ENCODE peak calls at places on chromosomes 5 and 9, in seven cellular contexts. K is right lobe of liver, E is left ventricle myocardium inferior, V is stomach, T is adrenal gland, G is neuronal stem cell, X is fibroblast of lung. Q is an unnamed sample. For H3K9me3 and H3K4me1, the result is how much of the 10 kb centered on the place peaks cover.

GRCh38 chr5:118580959-118581358 is 407.4 kb downstream of the DTWD2 start:
- DNase-seq in K (no peak), E (no peak), V (no peak), T (no peak), G (no peak), X (no peak), Q (no peak)

GRCh38 chr5:157459715-157460599 is at the start of gene NIPAL4:
- DNase-seq in K (no peak), E (no peak), V (no peak), T (no peak), G (no peak), X (no peak), Q (no peak)

GRCh38 chr5:170541146-170541769 is 37.4 kb downstream of the KCNIP1 start:
- DNase-seq in K (no peak), E (no peak), V (peak), T (no peak), G (no peak), X (no peak), Q (no peak)

GRCh38 chr5:14202462-14202861 is 59.3 kb downstream of the TRIO start:
- DNase-seq in K (no peak), E (no peak), V (no peak), T (no peak), G (no peak), X (peak), Q (no peak)

GRCh38 chr5:173472164-173472563 is 143.9 kb upstream of the STC2 start:
- DNase-seq in K (no peak), E (peak), V (peak), T (peak), G (no peak), X (peak), Q (no peak)

GRCh38 chr5:162209005-162209605 is 141.5 kb downstream of the GABRG2 start:
- DNase-seq in K (no peak), E (no peak), V (peak), T (peak), G (peak), X (no peak), Q (no peak)

GRCh38 chr9:69276775-69277174 is 48.2 kb upstream of the ENTREP1 start:
- DNase-seq in K (no peak), E (no peak), V (no peak), T (no peak), G (no peak), X (no peak), Q (no peak)

GRCh38 chr5:157106668-157107461 is 2.0 kb downstream of the HAVCR2 start:
- DNase-seq in K (no peak), E (peak), V (peak), T (peak), G (no peak), X (peak), Q (no peak)

GRCh38 chr9:111599092-111599947 is at the start of gene PTGR1:
- DNase-seq in K (peak), E (peak), V (peak), T (peak), G (peak), X (peak), Q (peak)

GRCh38 chr9:38181216-38181615 is 112.2 kb upstream of the SHB start:
- DNase-seq in K (no peak), E (no peak), V (no peak), T (no peak), G (no peak), X (no peak), Q (no peak)

GRCh38 chr9:126462617-126463016 is 136.0 kb downstream of the MVB12B start:
- DNase-seq in K (no peak), E (no peak), V (no peak), T (no peak), G (no peak), X (no peak), Q (no peak)

GRCh38 chr5:89735108-89735507 is 674.4 kb downstream of the CETN3 start:
- DNase-seq in K (no peak), E (no peak), V (no peak), T (no peak), G (no peak), X (peak), Q (no peak)

GRCh38 chr9:124012368-124013262 is 1.0 kb downstream of the LHX2 start:
- DNase-seq in K (no peak), E (no peak), V (no peak), T (no peak), G (no peak), X (no peak), Q (no peak)

GRCh38 chr5:432928-433791 is 9.8 kb upstream of the EXOC3 start:
- DNase-seq in K (no peak), E (no peak), V (peak), T (peak), G (no peak), X (no peak), Q (no peak)

GRCh38 chr5:149759986-149760699 is 30.0 kb downstream of the PPARGC1B start:
- DNase-seq in K (no peak), E (peak), V (no peak), T (no peak), G (no peak), X (no peak), Q (no peak)

GRCh38 chr5:163473613-163474243 is 13.3 kb downstream of the HMMR start:
- DNase-seq in K (no peak), E (no peak), V (no peak), T (no peak), G (no peak), X (peak), Q (no peak)

GRCh38 chr5:59173568-59173967 is 590.7 kb downstream of the RAB3C start:
- DNase-seq in K (no peak), E (no peak), V (no peak), T (no peak), G (no peak), X (no peak), Q (no peak)

GRCh38 chr9:128927731-128928411 is 7.1 kb downstream of the PHYHD1 start:
- DNase-seq in K (peak), E (peak), V (peak), T (no peak), G (peak), X (peak), Q (peak)

GRCh38 chr5:92758552-92758951 is 822.5 kb downstream of the NR2F1-AS1 start:
- DNase-seq in K (no peak), E (no peak), V (no peak), T (no peak), G (no peak), X (peak), Q (no peak)

GRCh38 chr5:41793156-41793770 is 77.0 kb downstream of the OXCT1 start:
- DNase-seq in K (no peak), E (no peak), V (no peak), T (no peak), G (no peak), X (peak), Q (no peak)

GRCh38 chr9:132114102-132114707 is 34.5 kb upstream of the MED27 start:
- DNase-seq in K (peak), E (peak), V (peak), T (peak), G (peak), X (peak), Q (peak)

GRCh38 chr9:109440797-109441287 is 57.3 kb downstream of the PTPN3 start:
- DNase-seq in K (no peak), E (no peak), V (peak), T (peak), G (peak), X (peak), Q (no peak)

GRCh38 chr5:140222416-140222815 is 47.4 kb downstream of the CYSTM1 start:
- DNase-seq in K (no peak), E (no peak), V (no peak), T (no peak), G (no peak), X (no peak), Q (no peak)

GRCh38 chr5:65811004-65811403 is 89.0 kb downstream of the NLN start:
- DNase-seq in K (no peak), E (no peak), V (no peak), T (no peak), G (no peak), X (peak), Q (no peak)

GRCh38 chr5:125179617-125180016 is 433.2 kb upstream of the ZNF608 start:
- DNase-seq in K (no peak), E (no peak), V (no peak), T (no peak), G (no peak), X (no peak), Q (no peak)

DNA sequence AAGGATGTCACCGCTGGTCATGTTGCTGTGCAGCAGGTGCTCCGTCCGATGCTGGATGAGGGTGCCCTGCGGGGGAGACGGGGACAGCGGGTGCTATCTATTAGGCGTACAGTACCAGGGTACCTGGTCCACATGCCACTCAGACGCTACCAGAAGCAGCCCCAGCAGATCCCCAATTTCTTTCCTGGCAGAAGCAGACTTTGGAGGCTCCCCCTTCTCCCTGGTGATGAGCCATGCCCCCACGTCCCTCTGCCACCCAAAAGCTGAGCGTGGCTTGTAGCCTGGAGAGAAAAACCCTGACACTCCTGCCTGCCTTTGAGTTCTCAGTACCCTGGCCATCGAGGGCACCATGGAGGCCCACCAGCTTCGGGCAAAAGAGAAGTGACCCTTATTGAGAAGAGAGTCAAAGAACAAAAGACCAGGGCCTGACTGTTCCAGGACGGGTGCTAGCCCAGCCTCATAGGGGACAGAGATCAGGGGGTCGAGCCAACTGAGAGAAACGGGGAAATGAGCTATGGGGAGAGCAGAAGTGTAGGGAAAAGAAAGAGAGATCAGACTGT is 62.1 kb upstream of the ZNF354B start:
- DNase-seq in K (no peak), E (no peak), V (no peak), T (no peak), G (no peak), X (no peak), Q (no peak)
- H3K9me3 ChIP-seq in K (under half), E (under half), V (under half), T (under half), G (under half), X (under half), Q (under half)

GRCh38 chr5:108703313-108703712 is 44.4 kb upstream of the FER start:
- DNase-seq in K (no peak), E (no peak), V (no peak), T (no peak), G (no peak), X (no peak), Q (no peak)

GRCh38 chr5:108696951-108697715 is 50.6 kb upstream of the FER start:
- DNase-seq in K (no peak), E (no peak), V (no peak), T (no peak), G (no peak), X (no peak), Q (no peak)

GRCh38 chr5:108702546-108702945 is 45.2 kb upstream of the FER start:
- DNase-seq in K (no peak), E (no peak), V (no peak), T (no peak), G (no peak), X (no peak), Q (no peak)

GRCh38 chr5:108696407-108696806 is 51.3 kb upstream of the FER start:
- DNase-seq in K (no peak), E (no peak), V (no peak), T (no peak), G (no peak), X (no peak), Q (no peak)

GRCh38 chr5:108700928-108701327 is 46.8 kb upstream of the FER start:
- DNase-seq in K (no peak), E (no peak), V (no peak), T (no peak), G (no peak), X (no peak), Q (no peak)
- H3K4me1 ChIP-seq in K (under half), E (under half), V (under half), T (under half), G (under half), X (under half), Q (under half)

DNA sequence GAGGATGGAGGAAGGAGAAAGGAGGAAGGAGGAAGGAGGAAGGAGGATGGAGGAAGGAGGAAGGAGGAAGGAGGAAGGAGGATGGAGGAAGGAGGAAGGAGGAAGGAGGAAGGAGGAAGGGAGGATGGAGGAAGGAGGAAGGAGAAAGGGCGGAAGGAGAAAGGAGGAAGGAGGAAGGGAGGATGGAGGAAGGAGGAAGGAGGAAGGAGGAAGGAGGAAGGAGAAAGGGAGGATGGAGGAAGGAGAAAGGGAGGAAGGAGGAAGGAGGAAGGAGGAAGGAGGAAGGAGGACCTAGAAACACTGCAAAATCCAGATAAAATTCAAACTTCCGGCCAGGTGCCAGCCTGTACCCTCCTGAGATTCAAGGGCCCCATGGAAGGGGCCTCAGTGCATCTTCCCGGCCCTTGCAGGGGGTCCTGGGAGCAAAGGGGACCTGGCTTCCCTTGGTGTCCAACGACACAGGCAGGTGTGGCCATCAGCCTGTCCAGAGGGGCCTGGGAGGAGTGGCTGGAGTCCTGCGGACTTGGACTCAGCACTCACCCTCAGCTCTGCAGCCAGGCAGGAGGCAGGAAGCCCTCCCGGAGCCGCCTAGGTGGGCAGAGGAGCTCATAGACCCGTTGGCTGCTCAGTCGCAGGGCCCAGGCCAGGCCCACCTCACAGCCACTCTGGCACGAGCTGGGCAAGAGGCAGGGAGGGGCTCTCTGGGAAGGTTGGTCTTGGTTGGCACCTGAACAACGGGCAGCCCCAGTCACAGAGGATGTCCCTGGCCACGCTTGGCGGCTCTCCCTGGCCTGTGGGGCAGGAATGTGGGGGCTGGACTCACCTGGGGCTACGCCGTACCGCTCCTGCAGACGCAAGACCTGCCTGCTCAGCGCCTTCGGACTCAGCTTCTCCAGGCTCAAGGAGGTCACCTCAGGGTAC is 53.6 kb upstream of the NRARP start:
- DNase-seq in K (no peak), E (no peak), V (peak), T (no peak), G (no peak), X (peak), Q (no peak)
- H3K9me3 ChIP-seq in K (under half), E (under half), V (under half), T (under half), G (under half), X (under half), Q (under half)

GRCh38 chr5:38843665-38844064 is 2.1 kb upstream of the OSMR start:
- DNase-seq in K (no peak), E (no peak), V (no peak), T (no peak), G (no peak), X (no peak), Q (no peak)
- H3K4me1 ChIP-seq in K (under half), E (under half), V (under half), T (under half), G (under half), X (under half), Q (under half)

DNA sequence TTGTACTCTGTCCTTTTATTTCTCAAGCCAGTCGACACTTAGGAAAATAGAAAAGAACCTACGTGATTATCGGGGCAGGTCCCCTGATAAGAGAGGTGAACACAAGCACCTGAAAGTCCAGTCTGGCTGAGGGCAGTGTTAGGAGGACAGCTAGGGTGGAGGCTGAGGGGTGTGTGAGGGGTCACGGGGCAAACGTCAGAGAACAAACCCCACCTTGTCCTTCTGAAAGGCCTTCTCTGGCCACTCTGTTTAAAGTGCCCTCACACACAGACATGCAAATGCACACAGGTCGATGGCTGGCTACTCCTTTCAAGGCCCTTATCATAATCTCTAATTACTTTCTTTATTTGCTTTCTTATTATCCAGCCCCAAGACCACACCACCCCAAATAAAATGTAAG is 108.8 kb downstream of the ESM1 start:
- DNase-seq in K (no peak), E (no peak), V (peak), T (no peak), G (no peak), X (no peak), Q (no peak)
- H3K9me3 ChIP-seq in K (under half), E (under half), V (under half), T (under half), G (under half), X (under half), Q (under half)

GRCh38 chr9:12812710-12813109 is 37.9 kb downstream of the LURAP1L start:
- DNase-seq in K (no peak), E (no peak), V (no peak), T (no peak), G (no peak), X (no peak), Q (no peak)
- H3K4me1 ChIP-seq in K (half or more), E (under half), V (half or more), T (under half), G (under half), X (under half), Q (under half)

DNA sequence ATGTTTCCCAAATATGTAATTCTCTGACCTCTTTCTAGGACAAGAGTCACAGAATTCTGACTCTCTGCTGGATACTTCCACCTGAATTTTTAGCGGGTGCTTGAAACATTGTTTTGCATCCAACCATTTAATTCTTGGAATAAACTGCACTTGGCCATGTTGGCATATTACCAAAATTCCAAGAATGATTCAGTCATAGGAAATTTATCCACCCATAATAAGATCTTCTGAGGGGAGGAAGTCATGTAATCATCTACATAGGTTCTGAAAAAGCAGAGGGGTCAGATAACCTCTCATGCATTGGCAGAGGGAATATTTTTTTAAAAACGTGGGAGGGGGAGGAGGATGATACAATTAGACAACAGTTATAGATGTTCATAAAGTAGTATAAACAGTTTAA is 156.9 kb downstream of the PAM start:
- DNase-seq in K (no peak), E (no peak), V (no peak), T (no peak), G (no peak), X (peak), Q (no peak)
- H3K9me3 ChIP-seq in K (under half), E (under half), V (under half), T (under half), G (under half), X (under half), Q (under half)

GRCh38 chr9:121651295-121652036 is at the start of gene DAB2IP:
- DNase-seq in K (peak), E (peak), V (peak), T (peak), G (peak), X (peak), Q (peak)

GRCh38 chr9:121651014-121651294 is 480 bp upstream of the DAB2IP start:
- DNase-seq in K (no peak), E (no peak), V (no peak), T (no peak), G (no peak), X (no peak), Q (no peak)

GRCh38 chr9:121649476-121650219 is 1.8 kb upstream of the DAB2IP start:
- DNase-seq in K (no peak), E (no peak), V (no peak), T (no peak), G (no peak), X (no peak), Q (no peak)

GRCh38 chr9:121648799-121649198 is 2.6 kb upstream of the DAB2IP start:
- DNase-seq in K (no peak), E (no peak), V (no peak), T (no peak), G (no peak), X (no peak), Q (no peak)

DNA sequence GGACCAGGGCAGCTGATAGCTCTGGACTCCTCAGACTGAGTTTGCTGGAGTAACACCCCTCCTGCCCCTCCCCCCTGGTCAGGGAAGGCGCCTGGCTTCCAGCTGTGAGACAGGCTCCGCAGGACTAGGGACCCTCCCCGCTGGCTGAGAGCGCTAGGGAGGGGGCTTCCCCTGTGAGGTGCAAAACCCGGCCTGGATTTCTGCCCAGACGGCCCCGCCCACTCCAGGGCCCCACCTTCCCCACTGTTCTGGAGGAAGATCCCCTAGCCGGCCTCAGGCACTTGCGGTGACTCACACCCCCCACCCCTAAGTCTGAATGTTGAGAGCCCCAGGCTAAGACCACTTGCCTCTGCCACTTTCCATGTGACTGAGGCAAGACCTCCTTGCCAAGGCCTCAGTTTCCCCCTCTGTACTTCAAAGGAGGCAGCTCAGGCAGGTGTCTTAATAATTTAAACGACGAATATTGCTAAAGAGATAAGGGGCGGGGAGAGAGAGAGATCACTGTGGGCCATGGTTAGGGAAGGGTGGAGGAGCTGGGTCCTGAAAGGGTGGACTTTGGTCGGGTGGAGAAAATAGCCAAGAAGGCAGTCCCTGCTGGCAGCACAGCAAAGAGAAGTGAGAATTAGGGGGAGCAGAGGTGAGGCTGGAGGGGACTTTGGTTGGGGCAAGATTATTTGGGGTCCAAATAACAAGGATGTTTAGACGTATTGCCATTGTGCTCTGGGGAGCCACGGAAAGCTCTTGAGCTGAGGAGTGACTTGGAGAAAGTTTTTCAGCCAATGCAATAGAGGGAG is 1.0 kb upstream of the DAB2IP start:
- DNase-seq in K (no peak), E (peak), V (peak), T (no peak), G (peak), X (peak), Q (peak)
- H3K4me1 ChIP-seq in K (under half), E (half or more), V (half or more), T (under half), G (under half), X (under half), Q (under half)

DNA sequence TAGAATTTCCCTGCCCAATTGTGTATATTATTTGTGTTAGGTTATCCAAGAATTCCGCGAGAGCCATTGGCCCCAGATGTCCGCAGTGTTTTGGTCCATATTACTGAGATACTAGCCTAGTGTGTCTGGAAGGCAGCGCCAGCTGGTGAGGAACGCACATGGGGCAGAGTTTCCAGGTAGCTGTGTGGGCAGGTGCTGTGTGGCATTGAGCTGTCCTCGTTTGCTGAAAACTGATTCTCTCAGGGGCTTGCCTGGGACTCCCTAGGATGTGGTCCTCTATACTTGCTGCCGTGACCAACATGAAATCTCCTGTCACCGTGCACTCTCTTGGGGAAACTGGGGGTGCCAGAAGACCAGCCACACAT is 288.7 kb downstream of the FANCC start:
- DNase-seq in K (no peak), E (no peak), V (no peak), T (no peak), G (no peak), X (no peak), Q (peak)
- H3K9me3 ChIP-seq in K (under half), E (under half), V (under half), T (under half), G (under half), X (under half), Q (under half)

Q was measured in pancreas.